ENCODE peak calls at places on chromosomes 16 and 17, in eight cellular contexts. One of them, this sample, is unnamed.

GRCh38 chr16:15857779-15858560 is 1.1 kb upstream of the MYH11 start:
- DNase-seq in ovary: peak
- DNase-seq in fibroblast of mammary gland: no peak
- DNase-seq in endothelial cell: peak
- DNase-seq in HCT116: no peak
- DNase-seq in fibroblast of lung: peak
- DNase-seq in uterus: peak
- DNase-seq in HFF-Myc: no peak
- DNase-seq in this sample: no peak

GRCh38 chr16:83772806-83773205 is 35.0 kb upstream of the HSBP1 start:
- DNase-seq in ovary: no peak
- DNase-seq in fibroblast of mammary gland: no peak
- DNase-seq in endothelial cell: no peak
- DNase-seq in HCT116: no peak
- DNase-seq in fibroblast of lung: no peak
- DNase-seq in uterus: no peak
- DNase-seq in HFF-Myc: no peak
- DNase-seq in this sample: no peak

GRCh38 chr17:48053758-48054237 is 5.6 kb downstream of the NFE2L1 start:
- DNase-seq in ovary: peak
- DNase-seq in fibroblast of mammary gland: no peak
- DNase-seq in endothelial cell: no peak
- DNase-seq in HCT116: no peak
- DNase-seq in fibroblast of lung: no peak
- DNase-seq in uterus: no peak
- DNase-seq in HFF-Myc: no peak
- DNase-seq in this sample: no peak

GRCh38 chr16:27226476-27226875 is 23.1 kb downstream of the KDM8 start:
- DNase-seq in ovary: no peak
- DNase-seq in fibroblast of mammary gland: no peak
- DNase-seq in endothelial cell: no peak
- DNase-seq in HCT116: no peak
- DNase-seq in fibroblast of lung: no peak
- DNase-seq in uterus: no peak
- DNase-seq in HFF-Myc: no peak
- DNase-seq in this sample: no peak

GRCh38 chr17:40479754-40480480 is 21.5 kb downstream of the TNS4 start:
- DNase-seq in ovary: no peak
- DNase-seq in fibroblast of mammary gland: no peak
- DNase-seq in endothelial cell: no peak
- DNase-seq in HCT116: no peak
- DNase-seq in fibroblast of lung: no peak
- DNase-seq in uterus: no peak
- DNase-seq in HFF-Myc: no peak
- DNase-seq in this sample: no peak

GRCh38 chr17:41284043-41284442 is 8.5 kb downstream of the KRTAP9-7 start:
- DNase-seq in ovary: no peak
- DNase-seq in fibroblast of mammary gland: no peak
- DNase-seq in endothelial cell: no peak
- DNase-seq in HCT116: no peak
- DNase-seq in fibroblast of lung: peak
- DNase-seq in uterus: no peak
- DNase-seq in HFF-Myc: peak
- DNase-seq in this sample: no peak

GRCh38 chr16:6643083-6643686 is 689.5 kb upstream of the RBFOX1 start:
- DNase-seq in ovary: no peak
- DNase-seq in fibroblast of mammary gland: peak
- DNase-seq in endothelial cell: peak
- DNase-seq in HCT116: no peak
- DNase-seq in fibroblast of lung: peak
- DNase-seq in uterus: no peak
- DNase-seq in HFF-Myc: peak
- DNase-seq in this sample: peak

GRCh38 chr17:82441686-82442487 is 8.7 kb downstream of the CYBC1 start:
- DNase-seq in ovary: no peak
- DNase-seq in fibroblast of mammary gland: no peak
- DNase-seq in endothelial cell: no peak
- DNase-seq in HCT116: no peak
- DNase-seq in fibroblast of lung: no peak
- DNase-seq in uterus: no peak
- DNase-seq in HFF-Myc: no peak
- DNase-seq in this sample: no peak

GRCh38 chr16:67883872-67884261 is 818 bp upstream of the NRN1L start:
- DNase-seq in ovary: peak
- DNase-seq in fibroblast of mammary gland: peak
- DNase-seq in endothelial cell: peak
- DNase-seq in HCT116: peak
- DNase-seq in fibroblast of lung: peak
- DNase-seq in uterus: peak
- DNase-seq in HFF-Myc: no peak
- DNase-seq in this sample: no peak

GRCh38 chr17:65553009-65553645 is 8.3 kb downstream of the AXIN2 start:
- DNase-seq in ovary: no peak
- DNase-seq in fibroblast of mammary gland: peak
- DNase-seq in endothelial cell: no peak
- DNase-seq in HCT116: no peak
- DNase-seq in fibroblast of lung: peak
- DNase-seq in uterus: no peak
- DNase-seq in HFF-Myc: peak
- DNase-seq in this sample: no peak

GRCh38 chr17:1421470-1421869 is 21.4 kb upstream of the YWHAE start:
- DNase-seq in ovary: no peak
- DNase-seq in fibroblast of mammary gland: no peak
- DNase-seq in endothelial cell: no peak
- DNase-seq in HCT116: no peak
- DNase-seq in fibroblast of lung: no peak
- DNase-seq in uterus: no peak
- DNase-seq in HFF-Myc: no peak
- DNase-seq in this sample: no peak

GRCh38 chr16:53545433-53545832 is 42.4 kb upstream of the AKTIP start:
- DNase-seq in ovary: no peak
- DNase-seq in fibroblast of mammary gland: no peak
- DNase-seq in endothelial cell: peak
- DNase-seq in HCT116: no peak
- DNase-seq in fibroblast of lung: peak
- DNase-seq in uterus: no peak
- DNase-seq in HFF-Myc: no peak
- DNase-seq in this sample: no peak

GRCh38 chr17:64331946-64332493 is 58.6 kb downstream of the PECAM1 start:
- DNase-seq in ovary: no peak
- DNase-seq in fibroblast of mammary gland: peak
- DNase-seq in endothelial cell: no peak
- DNase-seq in HCT116: no peak
- DNase-seq in fibroblast of lung: peak
- DNase-seq in uterus: no peak
- DNase-seq in HFF-Myc: no peak
- DNase-seq in this sample: no peak

GRCh38 chr16:5024632-5025031 is 9.1 kb downstream of the NAGPA start:
- DNase-seq in ovary: no peak
- DNase-seq in fibroblast of mammary gland: peak
- DNase-seq in endothelial cell: no peak
- DNase-seq in HCT116: peak
- DNase-seq in fibroblast of lung: peak
- DNase-seq in uterus: no peak
- DNase-seq in HFF-Myc: no peak
- DNase-seq in this sample: no peak

GRCh38 chr16:65388592-65388991 is 266.7 kb upstream of the CDH11 start:
- DNase-seq in ovary: no peak
- DNase-seq in fibroblast of mammary gland: peak
- DNase-seq in endothelial cell: no peak
- DNase-seq in HCT116: no peak
- DNase-seq in fibroblast of lung: peak
- DNase-seq in uterus: no peak
- DNase-seq in HFF-Myc: no peak
- DNase-seq in this sample: peak

GRCh38 chr16:57620316-57621231 is 7.9 kb upstream of the ADGRG1 start:
- DNase-seq in ovary: peak
- DNase-seq in fibroblast of mammary gland: no peak
- DNase-seq in endothelial cell: no peak
- DNase-seq in HCT116: no peak
- DNase-seq in fibroblast of lung: no peak
- DNase-seq in uterus: peak
- DNase-seq in HFF-Myc: no peak
- DNase-seq in this sample: no peak

GRCh38 chr16:48829361-48829760 is 219.4 kb upstream of the N4BP1 start:
- DNase-seq in ovary: no peak
- DNase-seq in fibroblast of mammary gland: no peak
- DNase-seq in endothelial cell: no peak
- DNase-seq in HCT116: no peak
- DNase-seq in fibroblast of lung: no peak
- DNase-seq in uterus: no peak
- DNase-seq in HFF-Myc: no peak
- DNase-seq in this sample: no peak

GRCh38 chr17:34715504-34715903 is 136.1 kb downstream of the TMEM132E start:
- DNase-seq in ovary: no peak
- DNase-seq in fibroblast of mammary gland: no peak
- DNase-seq in endothelial cell: no peak
- DNase-seq in HCT116: no peak
- DNase-seq in fibroblast of lung: no peak
- DNase-seq in uterus: no peak
- DNase-seq in HFF-Myc: no peak
- DNase-seq in this sample: no peak

GRCh38 chr17:50807675-50808074 is 27.7 kb upstream of the WFIKKN2 start:
- DNase-seq in ovary: no peak
- DNase-seq in fibroblast of mammary gland: no peak
- DNase-seq in endothelial cell: no peak
- DNase-seq in HCT116: no peak
- DNase-seq in fibroblast of lung: no peak
- DNase-seq in uterus: no peak
- DNase-seq in HFF-Myc: no peak
- DNase-seq in this sample: no peak

GRCh38 chr16:23114131-23114904 is 34.9 kb downstream of the USP31 start:
- DNase-seq in ovary: no peak
- DNase-seq in fibroblast of mammary gland: no peak
- DNase-seq in endothelial cell: no peak
- DNase-seq in HCT116: no peak
- DNase-seq in fibroblast of lung: no peak
- DNase-seq in uterus: no peak
- DNase-seq in HFF-Myc: no peak
- DNase-seq in this sample: no peak

GRCh38 chr17:8941980-8942617 is 23.4 kb downstream of the PIK3R5 start:
- DNase-seq in ovary: no peak
- DNase-seq in fibroblast of mammary gland: no peak
- DNase-seq in endothelial cell: no peak
- DNase-seq in HCT116: no peak
- DNase-seq in fibroblast of lung: no peak
- DNase-seq in uterus: no peak
- DNase-seq in HFF-Myc: no peak
- DNase-seq in this sample: no peak

GRCh38 chr16:23491490-23492391 is 18.6 kb downstream of the GGA2 start:
- DNase-seq in ovary: no peak
- DNase-seq in fibroblast of mammary gland: no peak
- DNase-seq in endothelial cell: no peak
- DNase-seq in HCT116: no peak
- DNase-seq in fibroblast of lung: peak
- DNase-seq in uterus: no peak
- DNase-seq in HFF-Myc: no peak
- DNase-seq in this sample: no peak

GRCh38 chr17:44011876-44012275 is 2.9 kb downstream of the TMEM101 start:
- DNase-seq in ovary: no peak
- DNase-seq in fibroblast of mammary gland: no peak
- DNase-seq in endothelial cell: no peak
- DNase-seq in HCT116: no peak
- DNase-seq in fibroblast of lung: no peak
- DNase-seq in uterus: no peak
- DNase-seq in HFF-Myc: no peak
- DNase-seq in this sample: no peak

GRCh38 chr16:24988593-24989338 is 26.4 kb downstream of the ARHGAP17 start:
- DNase-seq in ovary: no peak
- DNase-seq in fibroblast of mammary gland: peak
- DNase-seq in endothelial cell: no peak
- DNase-seq in HCT116: peak
- DNase-seq in fibroblast of lung: peak
- DNase-seq in uterus: peak
- DNase-seq in HFF-Myc: no peak
- DNase-seq in this sample: no peak
- TF ChIP-seq CTCF in ovary: no peak
- TF ChIP-seq CTCF in fibroblast of mammary gland: no peak
- TF ChIP-seq CTCF in endothelial cell: no peak
- TF ChIP-seq CTCF in HCT116: no peak
- TF ChIP-seq CTCF in fibroblast of lung: no peak
- TF ChIP-seq CTCF in uterus: no peak
- TF ChIP-seq CTCF in HFF-Myc: no peak
- TF ChIP-seq CTCF in this sample: no peak

DNA sequence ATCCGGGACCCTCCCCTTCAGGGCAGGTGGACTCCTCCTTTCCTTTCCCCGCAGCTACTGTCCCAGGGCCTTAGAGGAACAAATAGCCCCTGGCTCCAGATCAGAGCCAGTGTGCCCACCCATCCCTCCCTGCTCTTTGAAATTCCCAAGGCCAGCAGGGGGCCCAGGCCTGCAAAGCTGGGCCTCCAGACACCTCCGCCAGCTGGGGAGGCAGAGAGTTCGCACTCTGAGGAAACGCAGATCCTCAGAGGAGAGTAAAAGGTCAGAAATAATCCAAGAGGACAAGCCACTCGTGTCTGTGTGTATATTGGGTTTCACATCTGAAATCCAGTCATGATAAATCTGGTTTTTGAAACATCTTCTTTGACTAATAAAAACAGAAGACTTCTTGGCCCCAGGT is 44.7 kb upstream of the TBX2 start:
- DNase-seq in ovary: no peak
- DNase-seq in fibroblast of mammary gland: no peak
- DNase-seq in endothelial cell: no peak
- DNase-seq in HCT116: no peak
- DNase-seq in fibroblast of lung: no peak
- DNase-seq in uterus: no peak
- DNase-seq in HFF-Myc: no peak
- DNase-seq in this sample: no peak
- TF ChIP-seq CTCF in ovary: no peak
- TF ChIP-seq CTCF in fibroblast of mammary gland: no peak
- TF ChIP-seq CTCF in endothelial cell: no peak
- TF ChIP-seq CTCF in HCT116: no peak
- TF ChIP-seq CTCF in fibroblast of lung: no peak
- TF ChIP-seq CTCF in uterus: no peak
- TF ChIP-seq CTCF in HFF-Myc: no peak
- TF ChIP-seq CTCF in this sample: no peak

GRCh38 chr16:31032736-31033708 is at the start of gene STX4:
- DNase-seq in ovary: peak
- DNase-seq in fibroblast of mammary gland: peak
- DNase-seq in endothelial cell: peak
- DNase-seq in HCT116: peak
- DNase-seq in fibroblast of lung: peak
- DNase-seq in uterus: peak
- DNase-seq in HFF-Myc: peak
- DNase-seq in this sample: peak
- TF ChIP-seq CTCF in ovary: peak
- TF ChIP-seq CTCF in fibroblast of mammary gland: no peak
- TF ChIP-seq CTCF in endothelial cell: no peak
- TF ChIP-seq CTCF in HCT116: no peak
- TF ChIP-seq CTCF in fibroblast of lung: no peak
- TF ChIP-seq CTCF in uterus: peak
- TF ChIP-seq CTCF in HFF-Myc: no peak
- TF ChIP-seq CTCF in this sample: no peak

DNA sequence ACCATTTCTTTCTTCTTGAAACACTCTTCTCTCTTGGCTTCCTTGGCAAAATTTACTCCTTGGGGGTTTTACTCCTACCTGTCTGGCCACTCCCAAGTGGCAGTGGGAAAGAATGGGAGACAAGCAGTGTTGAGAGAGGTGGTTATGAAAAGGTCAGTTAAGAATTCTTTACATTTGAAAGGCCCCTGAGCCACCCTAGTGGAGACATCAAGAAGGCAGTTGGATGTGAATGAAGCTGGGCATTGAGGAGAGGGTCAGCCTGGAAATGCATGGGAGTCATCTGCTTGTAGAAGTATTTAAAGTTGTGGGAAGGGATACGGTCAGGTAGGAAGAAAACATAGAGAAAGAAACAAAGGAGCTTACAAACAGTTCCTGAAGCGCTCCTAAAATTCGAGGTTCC is 42.3 kb upstream of the CCNF start:
- DNase-seq in ovary: no peak
- DNase-seq in fibroblast of mammary gland: peak
- DNase-seq in endothelial cell: peak
- DNase-seq in HCT116: peak
- DNase-seq in fibroblast of lung: no peak
- DNase-seq in uterus: no peak
- DNase-seq in HFF-Myc: no peak
- DNase-seq in this sample: no peak
- TF ChIP-seq CTCF in ovary: no peak
- TF ChIP-seq CTCF in fibroblast of mammary gland: peak
- TF ChIP-seq CTCF in endothelial cell: peak
- TF ChIP-seq CTCF in HCT116: no peak
- TF ChIP-seq CTCF in fibroblast of lung: peak
- TF ChIP-seq CTCF in uterus: no peak
- TF ChIP-seq CTCF in HFF-Myc: peak
- TF ChIP-seq CTCF in this sample: no peak